ENCODE peak calls at places on chromosomes 16 and 17, in four cellular contexts. C is neuronal stem cell, E is PC-3, U is GM23248. W is an unnamed sample.
A peak's percentile ranks its signal among the peaks of the same experiment; 100 is the strongest.

GRCh38 chr17:50829336-50829735 is 6.0 kb upstream of the WFIKKN2 start:
- DNase-seq in C (no peak), E (no peak), U (no peak), W (peak; percentile 30)

GRCh38 chr17:41907633-41908539 is 10.9 kb downstream of the ACLY start:
- DNase-seq in C (no peak), E (no peak), U (peak; percentile 44), W (no peak)

GRCh38 chr17:72976971-72977767 is 115.3 kb downstream of the SLC39A11 start:
- DNase-seq in C (no peak), E (peak; percentile 82), U (peak; percentile 92), W (no peak)

GRCh38 chr17:16974569-16975265 is 2.8 kb upstream of the TNFRSF13B start:
- DNase-seq in C (no peak), E (peak; percentile 44), U (no peak), W (peak; percentile 43)

GRCh38 chr17:30095507-30096244 is 20.9 kb upstream of the NSRP1 start:
- DNase-seq in C (peak; percentile 44), E (peak; percentile 74), U (peak; percentile 89), W (peak; percentile 43)

GRCh38 chr17:77322534-77323412 is 182.0 kb downstream of the SEC14L1 start:
- DNase-seq in C (peak; percentile 33), E (peak; percentile 99), U (peak; percentile 99), W (no peak)

GRCh38 chr17:75412455-75413317 is 7.2 kb upstream of the GRB2 start:
- DNase-seq in C (peak; percentile 86), E (peak; percentile 88), U (peak; percentile 78), W (peak; percentile 78)

GRCh38 chr16:27432600-27432957 is 30.6 kb downstream of the IL21R start:
- DNase-seq in C (no peak), E (peak; percentile 4), U (peak; percentile 89), W (no peak)

GRCh38 chr17:4679652-4680051 is 24.3 kb downstream of the PELP1 start:
- DNase-seq in C (no peak), E (peak; percentile 81), U (peak; percentile 78), W (no peak)

GRCh38 chr16:81818514-81819304 is 39.6 kb downstream of the PLCG2 start:
- DNase-seq in C (no peak), E (no peak), U (no peak), W (no peak)

GRCh38 chr16:46789499-46790414 is 41.2 kb downstream of the C16orf87 start:
- DNase-seq in C (peak; percentile 61), E (peak; percentile 43), U (peak; percentile 80), W (peak; percentile 83)

GRCh38 chr16:46787909-46788308 is 39.8 kb upstream of the MYLK3 start:
- DNase-seq in C (no peak), E (no peak), U (no peak), W (no peak)

GRCh38 chr16:46785076-46785845 is 37.1 kb upstream of the MYLK3 start:
- DNase-seq in C (no peak), E (no peak), U (no peak), W (no peak)

GRCh38 chr16:46790599-46791270 is 40.2 kb downstream of the C16orf87 start:
- DNase-seq in C (no peak), E (no peak), U (peak; percentile 17), W (no peak)

DNA sequence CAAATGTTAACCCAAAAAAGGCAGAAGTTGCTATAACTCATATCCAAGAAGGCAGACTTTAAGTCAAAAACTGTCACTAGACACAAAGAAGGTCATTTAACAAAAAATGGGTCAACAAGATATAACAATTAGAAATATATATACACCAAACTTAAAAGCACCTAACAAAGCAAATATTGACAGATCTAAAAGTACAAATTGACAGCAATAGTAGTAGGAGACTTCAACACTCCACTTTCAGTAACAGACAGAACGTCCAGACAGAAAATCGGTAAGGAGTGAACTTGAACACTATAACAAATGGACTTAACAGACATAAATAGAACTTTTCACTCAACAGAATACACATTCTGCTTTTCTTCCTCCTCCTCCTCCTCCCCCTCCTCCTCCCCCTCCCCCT is 40.9 kb upstream of the MYLK3 start:
- DNase-seq in C (no peak), E (no peak), U (no peak), W (no peak)
- H2AFZ ChIP-seq in C (no peak overlapping the region), E (no peak overlapping the region), U (no peak overlapping the region), W (peak overlapping the region; percentile 79)

GRCh38 chr16:67661864-67662652 is 1.3 kb downstream of the PARD6A start:
- DNase-seq in C (no peak), E (no peak), U (no peak), W (no peak)
- H3K4me3 ChIP-seq in C (peak overlapping the region; percentile 70), E (peak overlapping the region; percentile 91), U (no peak overlapping the region), W (peak overlapping the region; percentile 91)

GRCh38 chr17:39673335-39674081 is 5.3 kb downstream of the PNMT start:
- DNase-seq in C (no peak), E (no peak), U (no peak), W (no peak)

GRCh38 chr17:39670746-39671145 is 2.5 kb downstream of the PNMT start:
- DNase-seq in C (no peak), E (no peak), U (no peak), W (no peak)

GRCh38 chr17:39674179-39674578 is 5.9 kb downstream of the PNMT start:
- DNase-seq in C (no peak), E (no peak), U (no peak), W (no peak)

GRCh38 chr17:39671651-39672521 is 3.6 kb downstream of the PNMT start:
- DNase-seq in C (no peak), E (peak; percentile 25), U (peak; percentile 57), W (no peak)

DNA sequence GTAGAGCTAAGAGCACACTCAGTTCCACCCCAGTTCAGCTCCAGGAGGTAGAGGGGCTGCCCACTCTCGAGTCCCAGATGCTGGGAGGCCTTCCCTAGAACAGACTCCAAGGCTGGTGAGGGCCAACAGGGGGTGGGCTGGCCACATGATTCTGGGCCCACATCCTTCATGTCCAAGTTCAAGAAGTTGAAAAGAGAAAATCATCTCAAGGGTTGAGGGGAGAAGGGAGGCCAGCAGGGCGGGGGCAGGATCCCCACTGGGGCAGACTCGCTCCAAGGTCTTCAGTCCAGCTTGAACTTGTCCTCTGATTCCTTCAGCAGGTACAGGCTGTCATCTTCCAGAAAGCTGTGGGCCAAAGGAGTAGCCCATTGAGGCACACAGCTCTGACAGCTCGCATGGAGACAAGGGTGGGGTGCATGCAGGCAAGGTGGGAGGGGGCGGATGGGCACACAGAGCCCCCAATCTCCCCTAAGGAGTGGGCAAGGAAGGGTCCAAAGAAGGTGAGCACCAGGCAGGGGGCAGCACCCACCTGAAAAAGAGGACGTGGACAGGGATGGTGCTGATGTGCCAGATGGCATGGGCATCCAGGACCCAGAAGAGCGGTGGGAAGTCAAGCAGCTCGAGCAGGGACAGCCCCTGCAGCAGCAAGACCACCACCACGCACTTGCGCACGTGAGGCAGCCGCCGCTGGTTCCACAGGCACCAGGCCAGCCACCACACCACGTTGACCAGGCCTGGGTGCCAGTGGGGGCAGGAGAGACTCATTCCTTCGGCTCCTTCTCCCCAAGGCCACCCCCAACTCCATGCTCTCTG is 4.5 kb downstream of the PNMT start:
- DNase-seq in C (no peak), E (no peak), U (no peak), W (no peak)
- H3K4me2 ChIP-seq in C (no peak overlapping the region), E (no peak overlapping the region), U (no peak overlapping the region), W (no peak overlapping the region)

DNA sequence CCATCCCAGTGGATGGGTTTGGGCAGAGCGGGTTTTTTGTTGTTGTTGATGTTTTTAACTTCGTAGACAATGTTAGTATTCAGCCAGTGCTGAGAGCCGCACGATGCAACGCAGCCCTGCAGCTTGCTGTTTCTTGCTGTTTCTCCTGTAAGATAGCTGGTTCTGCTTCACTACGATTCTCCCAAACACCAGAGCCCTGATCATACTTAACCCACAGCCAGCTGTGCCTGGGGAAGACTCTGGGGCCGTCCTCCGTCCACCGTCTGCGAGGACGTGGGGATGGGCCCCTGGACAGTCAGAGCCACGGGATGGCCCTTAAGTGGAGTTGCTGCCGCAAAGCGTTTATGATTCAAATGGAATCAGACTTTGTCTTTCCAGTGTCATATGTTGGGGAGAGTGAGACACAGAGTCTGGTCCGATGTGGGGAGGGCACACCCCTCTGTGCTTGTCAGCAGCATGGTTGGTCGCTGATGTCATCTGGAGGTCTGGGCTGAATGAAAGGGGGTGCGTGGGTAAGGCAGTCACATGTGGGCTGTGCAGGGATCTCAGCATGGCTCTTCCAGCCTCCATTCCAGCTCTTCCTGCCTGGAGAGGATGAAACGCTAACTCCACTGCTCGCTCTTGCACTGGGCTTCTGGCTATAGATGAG is 41.1 kb upstream of the CBFA2T3 start:
- DNase-seq in C (no peak), E (no peak), U (peak; percentile 47), W (no peak)
- H2AFZ ChIP-seq in C (peak overlapping the region; percentile 33), E (no peak overlapping the region), U (no peak overlapping the region), W (no peak overlapping the region)

GRCh38 chr16:11792404-11793260 is 4.4 kb downstream of the ZC3H7A start:
- DNase-seq in C (no peak), E (no peak), U (no peak), W (peak; percentile 48)
- H3K4me3 ChIP-seq in C (no peak overlapping the region), E (no peak overlapping the region), U (no peak overlapping the region), W (peak overlapping the region; percentile 8)

DNA sequence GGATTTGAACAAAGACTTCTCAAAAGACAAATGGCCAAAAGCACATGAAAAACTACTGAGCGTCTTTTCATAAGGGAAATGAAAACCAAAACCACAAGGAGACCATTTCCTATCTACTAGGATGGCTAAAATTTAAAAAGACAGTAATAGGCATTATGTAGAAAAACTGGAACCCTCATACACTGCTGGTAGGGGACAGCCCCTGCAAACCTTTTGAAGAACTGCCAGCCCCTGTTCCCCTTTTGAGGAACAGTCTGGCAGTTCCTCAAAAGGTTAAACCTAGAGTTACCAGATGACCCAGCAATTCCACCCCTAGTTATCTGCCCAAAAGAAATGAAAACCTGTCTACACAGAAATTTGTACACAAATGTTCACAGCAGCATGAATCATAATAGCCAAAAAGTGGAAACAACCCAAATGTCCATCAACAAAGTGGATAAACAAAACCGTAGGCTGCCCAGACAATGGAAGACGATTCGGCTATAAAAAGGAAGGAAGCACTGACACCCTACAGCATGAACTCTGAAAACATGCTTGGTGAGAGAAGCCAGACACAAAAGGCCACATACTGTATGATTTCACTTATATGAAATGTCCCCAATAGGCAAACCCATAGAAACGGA is 22.9 kb downstream of the CDIP1 start:
- DNase-seq in C (no peak), E (no peak), U (no peak), W (peak; percentile 79)
- H3K4me2 ChIP-seq in C (no peak overlapping the region), E (no peak overlapping the region), U (no peak overlapping the region), W (peak overlapping the region; percentile 75)

DNA sequence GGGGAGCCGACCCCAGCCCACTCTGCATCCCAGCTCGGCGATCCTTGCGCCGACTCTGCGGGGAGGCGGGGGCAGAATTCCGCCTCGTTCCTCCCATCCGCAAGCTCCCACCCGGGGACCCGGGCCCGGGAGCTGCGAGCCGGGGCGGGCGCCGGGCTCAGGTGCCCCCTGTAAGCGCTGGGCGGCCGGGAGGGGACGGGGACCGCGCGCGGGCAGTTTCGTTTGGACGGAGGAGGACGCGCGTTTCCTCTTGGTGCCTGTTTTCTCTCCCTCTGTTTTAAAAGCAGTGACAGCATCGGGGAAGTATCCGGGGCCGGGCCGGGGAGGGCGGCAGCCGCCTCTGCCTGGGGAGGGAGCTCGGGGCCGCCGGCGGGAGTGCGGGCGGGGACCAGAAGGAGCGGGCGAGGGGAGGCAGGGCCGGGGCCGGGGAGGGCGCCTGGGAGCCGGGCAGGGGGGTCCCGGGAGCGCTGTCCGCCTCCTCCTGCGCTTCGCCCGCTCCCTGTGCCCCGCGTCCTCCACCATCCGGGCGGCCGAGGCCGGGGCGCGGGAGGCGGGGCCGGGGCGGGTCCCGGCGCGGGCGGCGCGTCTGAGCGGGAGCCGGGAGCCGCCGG is 57.0 kb downstream of the RAP1GAP2 start:
- DNase-seq in C (no peak), E (peak; percentile 45), U (peak; percentile 76), W (no peak)
- H2AFZ ChIP-seq in C (peak overlapping the region; percentile 89), E (peak overlapping the region; percentile 71), U (peak overlapping the region; percentile 54), W (peak overlapping the region; percentile 23)

DNA sequence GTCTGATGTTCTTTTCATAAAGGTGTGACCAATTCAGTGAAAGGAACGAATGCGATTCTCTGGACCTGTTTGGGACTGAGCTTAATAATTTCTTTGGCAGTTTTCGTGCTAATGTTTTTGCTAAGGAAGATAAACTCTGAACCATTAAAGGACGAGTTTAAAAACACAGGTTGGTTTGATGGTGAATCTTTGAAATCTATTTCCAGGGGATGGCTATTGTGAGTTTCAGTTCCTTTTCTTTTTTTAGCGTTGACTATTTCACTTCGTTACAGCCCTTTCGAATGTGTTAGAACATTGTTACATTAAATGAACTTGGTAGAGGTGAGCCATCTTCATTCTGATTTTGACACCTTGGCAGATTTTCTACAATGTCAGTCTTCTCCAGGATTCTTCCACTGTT is 1.2 kb downstream of the TNFRSF17 start:
- DNase-seq in C (no peak), E (no peak), U (no peak), W (peak; percentile 81)
- H3K4me3 ChIP-seq in C (no peak overlapping the region), E (no peak overlapping the region), U (no peak overlapping the region), W (peak overlapping the region; percentile 85)

W was measured in MM.1S.